ENCODE peak calls at places on chromosome 17, in eight cellular contexts. R is AG20443; P is CD4-positive, alpha-beta T cell; L is body of pancreas; A is AG09319; X is colonic mucosa; H is NCI-H2081; G is islet precursor cell. E is an unnamed sample.

GRCh38 chr17:12070561-12070960 is 49.9 kb downstream of the MAP2K4 start:
- DNase-seq in R (peak; percentile 48), P (no peak), L (no peak), A (no peak), X (no peak), H (no peak), G (no peak), E (peak; percentile 45)

GRCh38 chr17:28488154-28488883 is 14.9 kb downstream of the SLC13A2 start:
- DNase-seq in R (no peak), P (no peak), L (no peak), A (no peak), X (no peak), H (no peak), G (no peak), E (no peak)

GRCh38 chr17:63066158-63066808 is 100.2 kb downstream of the TANC2 start:
- DNase-seq in R (no peak), P (no peak), L (no peak), A (no peak), X (no peak), H (no peak), G (peak; percentile 56), E (no peak)

GRCh38 chr17:43701318-43701743 is 39.6 kb upstream of the MEOX1 start:
- DNase-seq in R (peak; percentile 37), P (no peak), L (no peak), A (peak; percentile 19), X (no peak), H (no peak), G (no peak), E (peak; percentile 59)

GRCh38 chr17:18033442-18034099 is 5.4 kb downstream of the ATPAF2 start:
- DNase-seq in R (peak; percentile 81), P (peak; percentile 15), L (peak; percentile 65), A (peak; percentile 69), X (peak; percentile 67), H (peak; percentile 77), G (peak; percentile 83), E (peak; percentile 70)

GRCh38 chr17:10987786-10988185 is 149.9 kb upstream of the PIRT start:
- DNase-seq in R (no peak), P (no peak), L (no peak), A (no peak), X (no peak), H (no peak), G (peak; percentile 25), E (no peak)

GRCh38 chr17:66326476-66327047 is 24.1 kb downstream of the PRKCA start:
- DNase-seq in R (no peak), P (no peak), L (no peak), A (no peak), X (no peak), H (no peak), G (no peak), E (no peak)

GRCh38 chr17:79811036-79811887 is 14.4 kb upstream of the CBX8 start:
- DNase-seq in R (peak; percentile 50), P (no peak), L (no peak), A (no peak), X (no peak), H (peak; percentile 92), G (peak; percentile 82), E (no peak)

GRCh38 chr17:53780320-53780719 is 42.4 kb upstream of the KIF2B start:
- DNase-seq in R (no peak), P (no peak), L (peak; percentile 66), A (no peak), X (no peak), H (no peak), G (no peak), E (no peak)

GRCh38 chr17:57517519-57518342 is 227.4 kb downstream of the CCDC182 start:
- DNase-seq in R (no peak), P (no peak), L (no peak), A (no peak), X (no peak), H (no peak), G (peak; percentile 92), E (no peak)

GRCh38 chr17:55394357-55395021 is 27.1 kb downstream of the MMD start:
- DNase-seq in R (no peak), P (no peak), L (no peak), A (no peak), X (peak; percentile 26), H (no peak), G (no peak), E (no peak)

GRCh38 chr17:14805348-14805747 is 459.8 kb downstream of the PMP22 start:
- DNase-seq in R (no peak), P (no peak), L (no peak), A (no peak), X (no peak), H (no peak), G (peak; percentile 62), E (no peak)

GRCh38 chr17:28912281-28912937 is 9.5 kb upstream of the DHRS13 start:
- DNase-seq in R (no peak), P (no peak), L (no peak), A (no peak), X (peak; percentile 74), H (no peak), G (no peak), E (no peak)

GRCh38 chr17:27635275-27635823 is 4.4 kb downstream of the LGALS9 start:
- DNase-seq in R (no peak), P (no peak), L (no peak), A (no peak), X (peak; percentile 69), H (no peak), G (no peak), E (no peak)

GRCh38 chr17:56108811-56109284 is 44.4 kb upstream of the ANKFN1 start:
- DNase-seq in R (no peak), P (no peak), L (no peak), A (no peak), X (peak; percentile 21), H (no peak), G (no peak), E (no peak)

GRCh38 chr17:5785343-5785742 is 201.0 kb upstream of the NLRP1 start:
- DNase-seq in R (peak; percentile 26), P (no peak), L (no peak), A (no peak), X (no peak), H (no peak), G (peak; percentile 84), E (no peak)

GRCh38 chr17:37849617-37849972 is 74.6 kb upstream of the TBC1D3K start:
- DNase-seq in R (no peak), P (no peak), L (no peak), A (no peak), X (no peak), H (no peak), G (peak; percentile 26), E (no peak)

GRCh38 chr17:74861554-74862107 is 1.9 kb upstream of the GRIN2C start:
- DNase-seq in R (no peak), P (no peak), L (no peak), A (no peak), X (no peak), H (no peak), G (no peak), E (no peak)